ENCODE peak calls at places on chromosomes 6 and 20, in six cellular contexts. One of them, this sample, is unnamed.

GRCh38 chr6:109093732-109094131 is 914 bp downstream of the SESN1 start:
- DNase-seq in fibroblast of pulmonary artery: no peak
- DNase-seq in HFFc6: no peak
- DNase-seq in epithelial cell of esophagus: peak; percentile 35
- DNase-seq in B cell: peak; percentile 20
- DNase-seq in esophagus squamous epithelium: no peak
- DNase-seq in this sample: no peak

GRCh38 chr20:11168026-11168425 is 494.2 kb upstream of the JAG1 start:
- DNase-seq in B cell: no peak
- DNase-seq in fibroblast of pulmonary artery: peak; percentile 35
- DNase-seq in HFFc6: no peak
- DNase-seq in esophagus squamous epithelium: no peak
- DNase-seq in epithelial cell of esophagus: peak; percentile 69
- DNase-seq in this sample: no peak

GRCh38 chr6:170139531-170139930 is 151.3 kb downstream of the DLL1 start:
- DNase-seq in epithelial cell of esophagus: no peak
- DNase-seq in esophagus squamous epithelium: no peak
- DNase-seq in B cell: no peak
- DNase-seq in HFFc6: no peak
- DNase-seq in fibroblast of pulmonary artery: no peak
- DNase-seq in this sample: no peak

GRCh38 chr20:20369353-20370086 is 1.6 kb downstream of the INSM1 start:
- DNase-seq in B cell: peak; percentile 42
- DNase-seq in HFFc6: no peak
- DNase-seq in epithelial cell of esophagus: peak; percentile 55
- DNase-seq in esophagus squamous epithelium: no peak
- DNase-seq in fibroblast of pulmonary artery: no peak
- DNase-seq in this sample: no peak

GRCh38 chr6:10419749-10420545 is 5.1 kb upstream of the TFAP2A start:
- DNase-seq in HFFc6: no peak
- DNase-seq in fibroblast of pulmonary artery: no peak
- DNase-seq in esophagus squamous epithelium: no peak
- DNase-seq in epithelial cell of esophagus: peak; percentile 80
- DNase-seq in B cell: no peak
- DNase-seq in this sample: no peak

GRCh38 chr20:20567712-20568111 is 144.7 kb downstream of the RALGAPA2 start:
- DNase-seq in epithelial cell of esophagus: no peak
- DNase-seq in B cell: no peak
- DNase-seq in esophagus squamous epithelium: no peak
- DNase-seq in fibroblast of pulmonary artery: no peak
- DNase-seq in HFFc6: no peak
- DNase-seq in this sample: no peak

GRCh38 chr6:41645007-41645618 is 6.8 kb downstream of the MDFI start:
- DNase-seq in HFFc6: no peak
- DNase-seq in B cell: no peak
- DNase-seq in esophagus squamous epithelium: no peak
- DNase-seq in fibroblast of pulmonary artery: no peak
- DNase-seq in epithelial cell of esophagus: no peak
- DNase-seq in this sample: no peak

GRCh38 chr6:36621371-36621855 is 27.3 kb downstream of the SRSF3 start:
- DNase-seq in fibroblast of pulmonary artery: no peak
- DNase-seq in esophagus squamous epithelium: no peak
- DNase-seq in B cell: no peak
- DNase-seq in HFFc6: no peak
- DNase-seq in epithelial cell of esophagus: no peak
- DNase-seq in this sample: no peak

GRCh38 chr20:44068780-44069191 is 118.2 kb downstream of the JPH2 start:
- DNase-seq in B cell: no peak
- DNase-seq in fibroblast of pulmonary artery: no peak
- DNase-seq in HFFc6: no peak
- DNase-seq in esophagus squamous epithelium: no peak
- DNase-seq in epithelial cell of esophagus: no peak
- DNase-seq in this sample: no peak

GRCh38 chr6:167106401-167106800 is 16.5 kb upstream of the CCR6 start:
- DNase-seq in fibroblast of pulmonary artery: no peak
- DNase-seq in HFFc6: no peak
- DNase-seq in esophagus squamous epithelium: no peak
- DNase-seq in epithelial cell of esophagus: no peak
- DNase-seq in B cell: no peak
- DNase-seq in this sample: no peak

GRCh38 chr20:13625241-13625981 is 13.3 kb downstream of the TASP1 start:
- DNase-seq in B cell: no peak
- DNase-seq in HFFc6: no peak
- DNase-seq in fibroblast of pulmonary artery: no peak
- DNase-seq in esophagus squamous epithelium: no peak
- DNase-seq in epithelial cell of esophagus: no peak
- DNase-seq in this sample: no peak

GRCh38 chr6:3561745-3562144 is 104.9 kb upstream of the SLC22A23 start:
- DNase-seq in esophagus squamous epithelium: no peak
- DNase-seq in fibroblast of pulmonary artery: peak; percentile 42
- DNase-seq in B cell: no peak
- DNase-seq in epithelial cell of esophagus: peak; percentile 11
- DNase-seq in HFFc6: no peak
- DNase-seq in this sample: no peak
- TF ChIP-seq CTCF in esophagus squamous epithelium: no peak
- TF ChIP-seq CTCF in fibroblast of pulmonary artery: peak; percentile 22
- TF ChIP-seq CTCF in B cell: no peak
- TF ChIP-seq CTCF in epithelial cell of esophagus: peak; percentile 38
- TF ChIP-seq CTCF in HFFc6: peak; percentile 17
- TF ChIP-seq CTCF in this sample: no peak

DNA sequence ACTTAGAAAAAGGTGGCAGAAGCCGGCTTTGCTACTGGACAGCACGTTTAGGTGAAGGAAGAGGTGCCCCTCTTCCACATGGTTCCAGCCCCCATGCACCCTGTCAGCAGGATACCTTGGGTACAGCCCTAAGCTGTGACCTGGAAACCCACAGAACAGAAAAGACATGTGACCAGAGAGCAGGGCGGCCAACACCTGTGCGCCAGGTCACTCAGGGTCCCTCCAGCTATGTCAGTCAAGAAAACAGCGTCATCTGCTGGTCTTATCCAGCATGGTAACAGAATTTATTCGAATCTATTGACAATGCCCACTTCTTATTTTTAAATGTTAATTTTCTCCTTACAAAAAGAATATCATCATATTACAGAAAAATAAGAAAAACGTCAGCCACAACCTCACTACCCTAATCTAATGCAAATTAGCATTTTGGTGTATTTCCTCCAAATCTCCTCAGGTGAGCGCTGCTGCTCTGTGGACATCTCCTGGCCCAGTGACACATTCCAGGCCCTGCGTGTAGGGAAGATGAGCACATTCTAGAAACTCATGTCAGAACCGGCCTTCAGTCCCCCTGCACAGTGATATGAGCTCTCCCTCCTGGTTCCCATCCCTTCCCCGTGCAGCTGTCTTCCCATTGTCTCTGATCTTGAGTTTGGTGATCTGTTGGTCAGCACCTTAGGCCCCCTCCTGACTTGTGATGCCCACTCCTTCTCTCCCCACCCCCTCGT is 37.2 kb downstream of the GTF2H5 start:
- DNase-seq in B cell: no peak
- DNase-seq in esophagus squamous epithelium: no peak
- DNase-seq in epithelial cell of esophagus: no peak
- DNase-seq in fibroblast of pulmonary artery: no peak
- DNase-seq in HFFc6: no peak
- DNase-seq in this sample: no peak
- TF ChIP-seq CTCF in B cell: no peak
- TF ChIP-seq CTCF in esophagus squamous epithelium: peak; percentile 37
- TF ChIP-seq CTCF in epithelial cell of esophagus: peak; percentile 39
- TF ChIP-seq CTCF in fibroblast of pulmonary artery: peak; percentile 50
- TF ChIP-seq CTCF in HFFc6: peak; percentile 84
- TF ChIP-seq CTCF in this sample: peak; percentile 36

DNA sequence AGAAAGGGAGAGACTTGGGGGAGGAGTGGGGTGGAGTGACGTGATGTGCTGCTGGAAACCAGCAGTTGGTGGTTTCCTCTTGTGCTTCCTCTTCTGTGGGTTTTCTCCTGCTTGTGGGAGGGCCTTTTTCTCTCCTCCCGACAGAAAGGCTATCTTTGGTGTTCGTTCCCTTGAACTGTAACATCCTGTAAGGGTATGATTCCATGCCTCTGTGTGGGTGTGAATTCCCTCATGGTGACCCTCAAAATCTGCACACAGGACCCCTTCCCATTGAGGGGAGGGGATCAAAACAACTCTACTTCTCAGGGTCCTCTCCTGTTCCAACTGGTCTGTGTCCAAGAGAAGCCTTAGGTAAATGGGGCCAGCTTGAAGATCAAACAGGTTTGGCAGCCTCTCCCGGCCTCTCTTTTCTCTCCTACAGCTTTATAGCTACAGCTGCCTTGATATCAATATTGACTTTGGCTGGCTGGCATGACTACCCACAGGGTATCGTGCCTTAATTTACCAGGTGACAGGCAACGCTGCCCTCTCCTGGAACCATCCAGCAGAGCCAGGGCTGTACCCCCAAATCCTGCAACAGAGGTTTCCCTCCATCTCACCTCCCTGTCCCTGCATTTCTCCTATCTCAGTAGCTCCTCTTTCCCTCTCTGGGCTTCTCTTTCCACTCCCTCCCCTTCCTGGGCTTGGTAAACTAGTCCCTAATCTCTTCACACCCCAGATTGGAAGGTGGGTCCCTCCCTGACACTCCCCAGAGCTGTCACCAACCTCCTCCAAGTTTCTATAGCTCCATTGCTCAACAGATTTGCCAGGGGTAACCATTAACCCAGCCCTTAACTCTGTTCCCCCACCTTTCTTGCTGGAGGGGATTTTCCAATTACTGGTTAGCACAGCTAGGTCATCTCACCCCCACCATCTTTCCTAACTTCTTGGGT is 1.5 kb upstream of the MSH5 start:
- DNase-seq in esophagus squamous epithelium: no peak
- DNase-seq in HFFc6: peak; percentile 78
- DNase-seq in B cell: peak; percentile 83
- DNase-seq in fibroblast of pulmonary artery: peak; percentile 86
- DNase-seq in epithelial cell of esophagus: peak; percentile 81
- DNase-seq in this sample: no peak
- TF ChIP-seq CTCF in esophagus squamous epithelium: peak; percentile 38
- TF ChIP-seq CTCF in HFFc6: peak; percentile 63
- TF ChIP-seq CTCF in B cell: peak; percentile 11
- TF ChIP-seq CTCF in fibroblast of pulmonary artery: peak; percentile 29
- TF ChIP-seq CTCF in epithelial cell of esophagus: peak; percentile 26
- TF ChIP-seq CTCF in this sample: peak; percentile 21

DNA sequence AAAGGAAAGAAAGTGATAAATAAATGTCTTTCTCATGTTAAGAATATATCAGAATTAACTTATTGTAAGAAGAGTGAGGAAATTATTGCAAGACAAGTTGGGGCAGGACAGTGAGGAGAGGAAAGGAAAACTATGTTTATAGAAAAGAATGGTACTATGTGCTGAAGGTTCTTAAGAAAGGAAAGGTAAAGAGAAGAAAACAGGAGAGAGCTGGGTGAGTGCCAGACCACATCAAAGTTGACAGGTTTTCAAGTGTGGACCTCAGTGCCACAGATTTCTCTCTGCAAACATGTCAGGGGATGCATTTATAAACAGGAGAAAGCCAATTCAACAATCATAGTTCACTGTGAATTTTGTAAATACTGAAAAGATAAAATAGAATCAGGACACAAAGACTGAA is 439.2 kb downstream of the PKHD1 start:
- DNase-seq in epithelial cell of esophagus: peak; percentile 59
- DNase-seq in B cell: no peak
- DNase-seq in fibroblast of pulmonary artery: no peak
- DNase-seq in esophagus squamous epithelium: no peak
- DNase-seq in HFFc6: no peak
- DNase-seq in this sample: no peak
- TF ChIP-seq CTCF in epithelial cell of esophagus: no peak
- TF ChIP-seq CTCF in B cell: no peak
- TF ChIP-seq CTCF in fibroblast of pulmonary artery: no peak
- TF ChIP-seq CTCF in esophagus squamous epithelium: no peak
- TF ChIP-seq CTCF in HFFc6: no peak
- TF ChIP-seq CTCF in this sample: no peak